ENCODE peak calls at places on chromosomes 13 and 19, in four cellular contexts. One of them, this sample, is unnamed.

GRCh38 chr13:39401091-39401647 is 201.8 kb downstream of the LHFPL6 start:
- DNase-seq in AG04450: no peak
- DNase-seq in mucosa of descending colon: no peak
- DNase-seq in A673: no peak
- DNase-seq in this sample: no peak

GRCh38 chr19:30112666-30113065 is 170.6 kb downstream of the URI1 start:
- DNase-seq in AG04450: no peak
- DNase-seq in mucosa of descending colon: no peak
- DNase-seq in A673: no peak
- DNase-seq in this sample: no peak

GRCh38 chr13:107450931-107451330 is 764.4 kb downstream of the LIG4 start:
- DNase-seq in AG04450: peak; percentile 96
- DNase-seq in mucosa of descending colon: no peak
- DNase-seq in A673: peak; percentile 82
- DNase-seq in this sample: no peak

GRCh38 chr13:100182894-100183490 is 94.1 kb downstream of the PCCA start:
- DNase-seq in AG04450: no peak
- DNase-seq in mucosa of descending colon: no peak
- DNase-seq in A673: no peak
- DNase-seq in this sample: no peak

GRCh38 chr19:19817357-19817756 is 4.2 kb downstream of the ZNF506 start:
- DNase-seq in AG04450: no peak
- DNase-seq in mucosa of descending colon: no peak
- DNase-seq in A673: no peak
- DNase-seq in this sample: no peak

GRCh38 chr19:13640611-13641010 is 123.7 kb upstream of the MRI1 start:
- DNase-seq in AG04450: no peak
- DNase-seq in mucosa of descending colon: no peak
- DNase-seq in A673: no peak
- DNase-seq in this sample: no peak

GRCh38 chr13:110541526-110541920 is 20.0 kb downstream of the RAB20 start:
- DNase-seq in AG04450: no peak
- DNase-seq in mucosa of descending colon: no peak
- DNase-seq in A673: no peak
- DNase-seq in this sample: no peak

GRCh38 chr19:41327499-41328156 is 17.7 kb downstream of the CCDC97 start:
- DNase-seq in AG04450: no peak
- DNase-seq in mucosa of descending colon: peak; percentile 76
- DNase-seq in A673: no peak
- DNase-seq in this sample: no peak

GRCh38 chr13:69423844-69424243 is 683.8 kb upstream of the ATXN8OS start:
- DNase-seq in AG04450: no peak
- DNase-seq in mucosa of descending colon: no peak
- DNase-seq in A673: no peak
- DNase-seq in this sample: no peak

GRCh38 chr13:109256866-109257760 is 529.3 kb downstream of the IRS2 start:
- DNase-seq in AG04450: peak; percentile 91
- DNase-seq in mucosa of descending colon: no peak
- DNase-seq in A673: peak; percentile 56
- DNase-seq in this sample: peak; percentile 67

GRCh38 chr19:5961969-5962945 is 15.7 kb downstream of the RANBP3 start:
- DNase-seq in AG04450: no peak
- DNase-seq in mucosa of descending colon: peak; percentile 77
- DNase-seq in A673: peak; percentile 91
- DNase-seq in this sample: no peak

GRCh38 chr13:50999641-51000040 is 90.0 kb downstream of the RNASEH2B start:
- DNase-seq in AG04450: no peak
- DNase-seq in mucosa of descending colon: no peak
- DNase-seq in A673: no peak
- DNase-seq in this sample: no peak

GRCh38 chr19:11641241-11641640 is 44.0 kb downstream of the ZNF627 start:
- DNase-seq in AG04450: no peak
- DNase-seq in mucosa of descending colon: no peak
- DNase-seq in A673: no peak
- DNase-seq in this sample: no peak

GRCh38 chr13:62167650-62168172 is 752.1 kb upstream of the PCDH20 start:
- DNase-seq in AG04450: no peak
- DNase-seq in mucosa of descending colon: no peak
- DNase-seq in A673: no peak
- DNase-seq in this sample: no peak

GRCh38 chr19:6528544-6529121 is 2.2 kb upstream of the TNFSF9 start:
- DNase-seq in AG04450: no peak
- DNase-seq in mucosa of descending colon: peak; percentile 52
- DNase-seq in A673: no peak
- DNase-seq in this sample: no peak

GRCh38 chr13:97359181-97360057 is 74.5 kb upstream of the RAP2A start:
- DNase-seq in AG04450: peak; percentile 87
- DNase-seq in mucosa of descending colon: peak; percentile 71
- DNase-seq in A673: peak; percentile 83
- DNase-seq in this sample: peak; percentile 50

GRCh38 chr19:11598746-11599145 is 1.5 kb downstream of the ZNF627 start:
- DNase-seq in AG04450: no peak
- DNase-seq in mucosa of descending colon: no peak
- DNase-seq in A673: no peak
- DNase-seq in this sample: no peak

GRCh38 chr19:3041302-3041701 is 12.2 kb upstream of the TLE2 start:
- DNase-seq in AG04450: no peak
- DNase-seq in mucosa of descending colon: no peak
- DNase-seq in A673: no peak
- DNase-seq in this sample: no peak

GRCh38 chr13:30730526-30730925 is 4.8 kb upstream of the ALOX5AP start:
- DNase-seq in AG04450: no peak
- DNase-seq in mucosa of descending colon: no peak
- DNase-seq in A673: no peak
- DNase-seq in this sample: no peak

GRCh38 chr19:19480688-19481087 is 34.7 kb downstream of the TSSK6 start:
- DNase-seq in AG04450: no peak
- DNase-seq in mucosa of descending colon: no peak
- DNase-seq in A673: no peak
- DNase-seq in this sample: no peak

GRCh38 chr19:4051175-4052101 is 15.3 kb downstream of the ZBTB7A start:
- DNase-seq in AG04450: no peak
- DNase-seq in mucosa of descending colon: no peak
- DNase-seq in A673: no peak
- DNase-seq in this sample: no peak

GRCh38 chr19:4012975-4013634 is 5.6 kb downstream of the PIAS4 start:
- DNase-seq in AG04450: no peak
- DNase-seq in mucosa of descending colon: no peak
- DNase-seq in A673: no peak
- DNase-seq in this sample: no peak

GRCh38 chr19:48190288-48191284 is 20.1 kb downstream of the ZSWIM9 start:
- DNase-seq in AG04450: peak; percentile 27
- DNase-seq in mucosa of descending colon: peak; percentile 17
- DNase-seq in A673: peak; percentile 98
- DNase-seq in this sample: no peak

GRCh38 chr13:72295173-72295572 is 428.2 kb upstream of the DACH1 start:
- DNase-seq in AG04450: no peak
- DNase-seq in mucosa of descending colon: no peak
- DNase-seq in A673: no peak
- DNase-seq in this sample: no peak

GRCh38 chr13:72839831-72840426 is 58.0 kb downstream of the PIBF1 start:
- DNase-seq in AG04450: peak; percentile 3
- DNase-seq in mucosa of descending colon: peak; percentile 82
- DNase-seq in A673: peak; percentile 43
- DNase-seq in this sample: peak; percentile 14

GRCh38 chr13:42722883-42723539 is 58.4 kb upstream of the FAM216B start:
- DNase-seq in AG04450: no peak
- DNase-seq in mucosa of descending colon: no peak
- DNase-seq in A673: no peak
- DNase-seq in this sample: no peak

GRCh38 chr13:42733046-42733445 is 48.3 kb upstream of the FAM216B start:
- DNase-seq in AG04450: no peak
- DNase-seq in mucosa of descending colon: no peak
- DNase-seq in A673: no peak
- DNase-seq in this sample: no peak

GRCh38 chr13:42729857-42730402 is 51.5 kb upstream of the FAM216B start:
- DNase-seq in AG04450: no peak
- DNase-seq in mucosa of descending colon: no peak
- DNase-seq in A673: no peak
- DNase-seq in this sample: no peak

GRCh38 chr13:42732073-42732472 is 49.3 kb upstream of the FAM216B start:
- DNase-seq in AG04450: no peak
- DNase-seq in mucosa of descending colon: no peak
- DNase-seq in A673: no peak
- DNase-seq in this sample: no peak

DNA sequence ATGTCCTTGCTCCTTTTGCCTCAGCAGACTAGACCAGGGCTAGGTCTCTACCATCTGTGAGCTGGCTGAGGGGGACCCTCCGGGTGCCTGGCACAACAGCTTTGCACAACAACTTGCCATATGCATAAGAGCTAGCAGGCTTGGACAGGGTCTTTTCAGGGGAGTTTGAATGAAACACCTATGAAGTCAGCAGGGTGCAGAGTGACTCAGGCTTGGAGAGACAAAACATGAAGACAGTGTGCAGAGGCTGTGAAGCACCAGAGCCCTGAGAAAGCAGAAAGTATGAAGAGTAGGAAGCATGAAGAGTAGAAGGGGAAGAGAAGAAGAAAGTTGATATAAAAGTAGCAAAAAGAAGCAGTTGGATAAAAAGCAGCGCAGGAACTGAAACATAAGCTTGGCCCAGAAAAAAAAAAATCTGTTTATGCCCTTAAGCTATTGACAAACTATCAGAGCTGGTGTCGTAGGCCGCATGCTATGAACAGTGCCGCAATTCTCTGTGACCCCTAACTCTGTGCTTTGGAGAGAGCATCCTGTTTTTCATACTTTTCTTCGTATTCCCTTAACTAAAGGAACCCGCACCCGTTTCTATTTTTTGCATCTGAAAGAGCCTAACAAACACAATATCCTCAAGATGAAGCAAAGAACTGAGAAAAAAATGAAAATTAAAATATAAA is 52.7 kb upstream of the FAM216B start:
- DNase-seq in AG04450: no peak
- DNase-seq in mucosa of descending colon: no peak
- DNase-seq in A673: no peak
- DNase-seq in this sample: no peak
- H3K4me3 ChIP-seq in AG04450: no peak overlapping the region
- H3K4me3 ChIP-seq in mucosa of descending colon: no peak overlapping the region
- H3K4me3 ChIP-seq in A673: no peak overlapping the region
- H3K4me3 ChIP-seq in this sample: no peak overlapping the region

GRCh38 chr13:73844986-73845385 is 289.2 kb downstream of the KLF12 start:
- DNase-seq in AG04450: no peak
- DNase-seq in mucosa of descending colon: no peak
- DNase-seq in A673: no peak
- DNase-seq in this sample: no peak

GRCh38 chr13:73850104-73850898 is 283.9 kb downstream of the KLF12 start:
- DNase-seq in AG04450: no peak
- DNase-seq in mucosa of descending colon: no peak
- DNase-seq in A673: no peak
- DNase-seq in this sample: no peak

GRCh38 chr13:73851104-73851503 is 283.1 kb downstream of the KLF12 start:
- DNase-seq in AG04450: peak; percentile 30
- DNase-seq in mucosa of descending colon: no peak
- DNase-seq in A673: no peak
- DNase-seq in this sample: no peak

GRCh38 chr13:73849292-73849691 is 284.9 kb downstream of the KLF12 start:
- DNase-seq in AG04450: no peak
- DNase-seq in mucosa of descending colon: peak; percentile 50
- DNase-seq in A673: peak; percentile 79
- DNase-seq in this sample: peak; percentile 11
- TF ChIP-seq CTCF in AG04450: peak; percentile 64
- TF ChIP-seq CTCF in mucosa of descending colon: no peak
- TF ChIP-seq CTCF in A673: peak; percentile 68
- TF ChIP-seq CTCF in this sample: peak; percentile 54

DNA sequence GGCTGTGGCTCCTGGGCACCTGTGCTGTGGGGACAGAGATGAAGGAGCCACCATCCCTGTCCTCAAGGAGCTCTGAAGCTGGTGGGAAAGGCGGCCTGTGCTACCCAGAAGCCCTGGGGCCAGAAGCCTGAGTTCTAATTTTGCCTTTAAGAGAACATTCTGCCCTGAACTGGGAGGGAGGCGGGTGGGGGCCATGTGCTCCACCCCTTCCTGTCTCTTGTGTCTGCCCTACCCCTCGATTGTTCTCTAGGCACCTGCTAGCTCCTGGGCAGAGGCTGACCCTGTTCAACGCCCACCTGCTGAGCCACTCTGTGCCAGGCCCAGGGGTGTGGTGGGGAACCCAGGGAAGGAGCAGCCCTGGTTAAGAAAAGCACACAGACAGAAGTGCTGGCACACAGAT is 5.9 kb downstream of the TRAPPC6A start:
- DNase-seq in AG04450: no peak
- DNase-seq in mucosa of descending colon: no peak
- DNase-seq in A673: no peak
- DNase-seq in this sample: no peak
- H3K4me3 ChIP-seq in AG04450: no peak overlapping the region
- H3K4me3 ChIP-seq in mucosa of descending colon: no peak overlapping the region
- H3K4me3 ChIP-seq in A673: no peak overlapping the region
- H3K4me3 ChIP-seq in this sample: no peak overlapping the region

GRCh38 chr13:79062291-79062690 is 343.8 kb downstream of the RBM26 start:
- DNase-seq in AG04450: no peak
- DNase-seq in mucosa of descending colon: no peak
- DNase-seq in A673: no peak
- DNase-seq in this sample: no peak

GRCh38 chr13:79051472-79051871 is 354.6 kb downstream of the RBM26 start:
- DNase-seq in AG04450: no peak
- DNase-seq in mucosa of descending colon: no peak
- DNase-seq in A673: no peak
- DNase-seq in this sample: no peak

GRCh38 chr13:79060216-79060615 is 345.8 kb downstream of the RBM26 start:
- DNase-seq in AG04450: no peak
- DNase-seq in mucosa of descending colon: no peak
- DNase-seq in A673: peak; percentile 14
- DNase-seq in this sample: no peak

GRCh38 chr13:79056706-79057105 is 349.3 kb downstream of the RBM26 start:
- DNase-seq in AG04450: no peak
- DNase-seq in mucosa of descending colon: no peak
- DNase-seq in A673: no peak
- DNase-seq in this sample: no peak
- TF ChIP-seq CTCF in AG04450: no peak
- TF ChIP-seq CTCF in mucosa of descending colon: no peak
- TF ChIP-seq CTCF in A673: no peak
- TF ChIP-seq CTCF in this sample: no peak

GRCh38 chr13:112062619-112063308 is 4.2 kb upstream of the SOX1 start:
- DNase-seq in AG04450: no peak
- DNase-seq in mucosa of descending colon: no peak
- DNase-seq in A673: no peak
- DNase-seq in this sample: no peak
- H3K4me3 ChIP-seq in AG04450: no peak overlapping the region
- H3K4me3 ChIP-seq in mucosa of descending colon: no peak overlapping the region
- H3K4me3 ChIP-seq in A673: no peak overlapping the region
- H3K4me3 ChIP-seq in this sample: no peak overlapping the region